ENCODE peak calls at places on chromosomes 2 and 18, in eight cellular contexts. H, O, R, Z, Y, E, P and B are unnamed samples.

GRCh38 chr2:118988706-118989105 is 46.7 kb downstream of the MARCO start:
- DNase-seq in Z (no peak), P (peak), Y (no peak), O (no peak), E (no peak), H (no peak), R (no peak), B (no peak)

GRCh38 chr2:28463893-28464292 is 32.0 kb upstream of the PLB1 start:
- DNase-seq in Z (no peak), R (no peak), H (no peak), P (no peak), E (no peak), Y (no peak), O (no peak), B (no peak)

GRCh38 chr2:228731517-228731916 is 539.6 kb downstream of the PID1 start:
- DNase-seq in R (no peak), Z (no peak), Y (peak), P (no peak), E (no peak), H (peak), O (no peak), B (no peak)

GRCh38 chr18:46894124-46894523 is 23.2 kb downstream of the PIAS2 start:
- DNase-seq in E (no peak), Z (no peak), Y (no peak), P (no peak), H (no peak), R (no peak), O (no peak), B (no peak)

GRCh38 chr18:63348508-63349136 is 18.4 kb downstream of the KDSR start:
- DNase-seq in H (no peak), R (no peak), Y (no peak), Z (no peak), E (no peak), O (no peak), P (no peak), B (no peak)

GRCh38 chr2:109324859-109325258 is 195.9 kb downstream of the SH3RF3 start:
- DNase-seq in P (peak), R (no peak), H (peak), E (no peak), O (peak), Y (no peak), Z (no peak), B (peak)

GRCh38 chr2:237236188-237236587 is 150.5 kb downstream of the COPS8 start:
- DNase-seq in E (no peak), H (no peak), R (no peak), O (no peak), Z (no peak), P (no peak), Y (no peak), B (no peak)

GRCh38 chr2:128325665-128326181 is 7.1 kb upstream of the HS6ST1 start:
- DNase-seq in E (no peak), Z (no peak), R (no peak), P (no peak), Y (no peak), O (no peak), H (no peak), B (peak)

GRCh38 chr18:12017079-12017478 is 35.8 kb downstream of the IMPA2 start:
- DNase-seq in E (no peak), P (no peak), H (no peak), Y (no peak), Z (no peak), R (no peak), O (no peak), B (no peak)

GRCh38 chr2:25161055-25161781 is 7.2 kb downstream of the POMC start:
- DNase-seq in P (peak), H (no peak), R (peak), Y (peak), O (peak), E (no peak), Z (peak), B (peak)

GRCh38 chr2:191051825-191052778 is 38.1 kb upstream of the STAT1 start:
- DNase-seq in P (no peak), R (no peak), E (peak), Y (peak), H (peak), Z (peak), O (no peak), B (no peak)

GRCh38 chr2:184577056-184577455 is 21.3 kb upstream of the ZNF804A start:
- DNase-seq in H (no peak), E (no peak), P (no peak), O (no peak), R (no peak), Y (no peak), Z (no peak), B (no peak)

GRCh38 chr2:65402780-65403528 is 29.4 kb downstream of the SPRED2 start:
- DNase-seq in H (no peak), Z (no peak), O (no peak), Y (no peak), E (no peak), P (no peak), R (no peak), B (no peak)

GRCh38 chr18:42261731-42262130 is 306.7 kb downstream of the PIK3C3 start:
- DNase-seq in H (no peak), O (no peak), R (no peak), Z (no peak), Y (peak), E (no peak), P (no peak), B (no peak)

GRCh38 chr2:183284606-183285005 is 160.4 kb downstream of the NUP35 start:
- DNase-seq in E (no peak), O (no peak), P (no peak), Y (no peak), H (peak), Z (no peak), R (no peak), B (no peak)

GRCh38 chr2:199148076-199148845 is 309.5 kb downstream of the SATB2 start:
- DNase-seq in R (no peak), H (no peak), Y (no peak), O (no peak), Z (no peak), P (no peak), E (no peak), B (no peak)

GRCh38 chr2:239283961-239284801 is 116.6 kb downstream of the HDAC4 start:
- DNase-seq in O (no peak), R (no peak), Y (no peak), E (peak), Z (no peak), H (no peak), P (no peak), B (no peak)

GRCh38 chr18:57942493-57942892 is 101.5 kb upstream of the NEDD4L start:
- DNase-seq in Y (peak), O (no peak), Z (no peak), P (no peak), H (no peak), E (no peak), R (no peak), B (no peak)

GRCh38 chr18:23337599-23338444 is 115.3 kb upstream of the RIOK3 start:
- DNase-seq in Z (no peak), Y (peak), H (no peak), O (no peak), P (no peak), R (no peak), E (no peak), B (no peak)

GRCh38 chr2:131673400-131674173 is 145.9 kb downstream of the CCDC74A start:
- DNase-seq in E (peak), Y (peak), O (peak), R (peak), P (peak), Z (peak), H (peak), B (peak)

GRCh38 chr18:49177812-49178211 is 227.0 kb upstream of the SMAD7 start:
- DNase-seq in O (no peak), H (no peak), E (no peak), R (no peak), P (no peak), Y (no peak), Z (no peak), B (no peak)

GRCh38 chr2:21912405-21912804 is 788.6 kb downstream of the TDRD15 start:
- DNase-seq in Z (no peak), P (no peak), H (no peak), E (no peak), Y (no peak), R (no peak), O (no peak), B (no peak)

GRCh38 chr2:101371635-101372034 is 15.7 kb downstream of the CREG2 start:
- DNase-seq in P (no peak), Y (no peak), E (no peak), O (no peak), H (no peak), R (no peak), Z (no peak), B (no peak)

GRCh38 chr2:58871469-58872142 is 630.5 kb upstream of the FANCL start:
- DNase-seq in P (no peak), O (no peak), Y (peak), R (no peak), Z (no peak), E (no peak), H (no peak), B (no peak)

GRCh38 chr2:65762068-65762467 is 329.7 kb upstream of the SPRED2 start:
- DNase-seq in Z (no peak), E (no peak), H (no peak), Y (no peak), R (no peak), O (no peak), P (no peak), B (no peak)

GRCh38 chr2:231057590-231057989 is 923 bp downstream of the PSMD1 start:
- DNase-seq in Z (no peak), O (no peak), H (no peak), E (no peak), P (no peak), Y (no peak), R (no peak), B (no peak)